ENCODE peak calls at places on chromosomes 6 and 20, in nine cellular contexts. P is gastrocnemius medialis, O is IMR-90, I is testis, U is stomach, G is A549, C is HCT116, E is ovary, L is adrenal gland. D is an unnamed sample.

GRCh38 chr6:84253380-84253779 is 25.9 kb upstream of the CEP162 start:
- DNase-seq in U (no peak), G (no peak), L (no peak), O (no peak), I (no peak), E (no peak), P (no peak), C (no peak), D (no peak)

GRCh38 chr6:74073896-74074295 is 377.9 kb downstream of the CD109 start:
- DNase-seq in L (no peak), O (peak), G (no peak), C (no peak), U (no peak), I (no peak), E (no peak), P (no peak), D (no peak)

GRCh38 chr6:109340811-109341210 is 41.5 kb downstream of the CD164 start:
- DNase-seq in L (no peak), I (no peak), U (no peak), O (no peak), G (no peak), P (no peak), E (no peak), C (no peak), D (no peak)

GRCh38 chr20:46683939-46684750 is 5.1 kb downstream of the TP53RK start:
- DNase-seq in L (peak), E (peak), G (no peak), I (peak), C (no peak), U (peak), P (no peak), O (peak), D (peak)

GRCh38 chr6:145539831-145540230 is 195.5 kb downstream of the EPM2A start:
- DNase-seq in I (no peak), P (no peak), L (no peak), U (no peak), G (no peak), E (no peak), O (peak), C (no peak), D (no peak)

GRCh38 chr6:82573200-82573972 is 209.8 kb downstream of the TPBG start:
- DNase-seq in E (no peak), U (no peak), P (no peak), L (no peak), C (no peak), G (no peak), O (no peak), I (no peak), D (no peak)

GRCh38 chr6:35253249-35253648 is 6.3 kb upstream of the ZNF76 start:
- DNase-seq in L (no peak), G (no peak), I (no peak), U (no peak), O (no peak), P (no peak), C (no peak), E (no peak), D (no peak)

GRCh38 chr6:93088675-93089575 is 330.4 kb downstream of the EPHA7 start:
- DNase-seq in L (no peak), O (no peak), P (no peak), U (no peak), E (no peak), C (no peak), I (no peak), G (no peak), D (no peak)

DNA sequence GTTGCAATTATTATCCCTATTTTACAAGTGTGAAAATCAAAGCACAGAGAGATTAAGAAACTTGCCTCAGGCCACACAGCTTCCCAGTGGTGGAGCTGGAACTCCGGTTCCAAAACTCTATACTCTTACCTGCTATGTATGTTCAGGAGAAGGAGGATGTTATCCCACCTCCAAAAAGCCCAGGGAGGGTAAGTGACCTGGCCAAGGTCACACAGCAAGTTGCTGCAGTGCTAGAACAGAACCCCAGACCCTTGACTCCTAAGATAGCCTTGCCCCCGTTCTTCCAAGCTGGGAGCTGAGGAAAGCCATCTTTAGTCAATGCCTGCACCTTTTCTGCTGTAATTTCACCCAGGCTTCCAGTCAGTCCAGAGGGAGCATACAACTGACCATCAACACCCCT is 42.3 kb downstream of the BPIFB1 start:
- DNase-seq in C (no peak), L (no peak), G (no peak), O (no peak), U (no peak), P (no peak), E (no peak), I (no peak), D (no peak)
- H3K4me3 ChIP-seq in C (no peak), L (no peak), G (no peak), O (no peak), U (no peak), P (no peak), E (no peak), I (no peak), D (no peak)

DNA sequence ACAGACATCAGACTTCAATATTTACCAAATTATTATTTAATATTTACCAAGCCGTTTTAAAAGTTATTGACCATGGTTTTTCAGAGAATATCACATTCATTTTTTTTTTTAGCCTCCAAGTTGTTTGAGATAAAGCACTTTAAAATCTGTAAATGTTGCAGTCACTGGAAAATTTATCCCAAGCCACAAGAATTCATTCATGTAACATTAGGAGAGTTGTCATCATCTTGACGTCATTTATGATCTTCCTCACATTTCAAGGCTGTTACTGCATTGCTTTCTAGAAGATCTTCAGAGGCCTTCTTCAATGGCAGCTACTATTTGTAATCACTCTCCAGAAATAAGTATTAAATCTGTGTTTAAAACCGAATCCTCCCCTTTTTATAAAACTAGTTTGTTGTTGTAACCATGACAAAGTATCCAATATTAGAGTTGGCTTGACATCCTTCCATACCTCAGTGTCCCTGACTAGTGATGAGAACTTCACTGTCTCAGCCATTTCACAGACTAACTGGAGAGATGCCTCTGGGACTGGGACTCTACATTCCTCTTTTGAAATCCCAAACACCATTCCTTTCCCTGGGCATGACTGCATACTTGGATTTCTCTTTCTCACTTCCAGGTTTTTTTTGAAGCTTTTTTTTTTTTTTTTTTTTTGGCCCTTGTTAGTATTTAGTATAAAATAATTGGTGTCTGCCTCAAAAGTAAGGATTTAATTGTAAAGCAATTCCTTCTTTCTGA is 100.1 kb downstream of the ZFAND3 start:
- DNase-seq in L (no peak), E (no peak), I (no peak), O (peak), G (no peak), P (no peak), C (no peak), U (no peak), D (no peak)
- TF ChIP-seq CTCF in L (no peak), E (no peak), I (no peak), O (no peak), G (no peak), P (no peak), C (no peak), U (no peak), D (no peak)

GRCh38 chr20:17940447-17940971 is 28.1 kb downstream of the SNX5 start:
- DNase-seq in G (no peak), E (no peak), O (no peak), P (no peak), L (no peak), C (no peak), U (no peak), I (no peak), D (no peak)
- TF ChIP-seq POLR2A in G (no peak), E (no peak), O (no peak), P (no peak), L (no peak), C (no peak), U (no peak), I (no peak), D (no peak)

GRCh38 chr6:38937839-38938613 is 110.6 kb upstream of the GLP1R start:
- DNase-seq in E (no peak), G (no peak), I (no peak), O (no peak), L (no peak), C (no peak), P (no peak), U (no peak), D (no peak)

GRCh38 chr6:38935051-38935450 is 113.5 kb upstream of the GLP1R start:
- DNase-seq in O (no peak), P (no peak), E (no peak), U (no peak), L (no peak), C (no peak), G (no peak), I (peak), D (no peak)

GRCh38 chr6:38942442-38942841 is 106.1 kb upstream of the GLP1R start:
- DNase-seq in O (no peak), E (no peak), I (no peak), U (no peak), P (no peak), C (no peak), G (no peak), L (no peak), D (no peak)

GRCh38 chr6:38943964-38944363 is 104.6 kb upstream of the GLP1R start:
- DNase-seq in E (no peak), C (no peak), P (no peak), I (no peak), G (no peak), L (no peak), O (no peak), U (no peak), D (no peak)

DNA sequence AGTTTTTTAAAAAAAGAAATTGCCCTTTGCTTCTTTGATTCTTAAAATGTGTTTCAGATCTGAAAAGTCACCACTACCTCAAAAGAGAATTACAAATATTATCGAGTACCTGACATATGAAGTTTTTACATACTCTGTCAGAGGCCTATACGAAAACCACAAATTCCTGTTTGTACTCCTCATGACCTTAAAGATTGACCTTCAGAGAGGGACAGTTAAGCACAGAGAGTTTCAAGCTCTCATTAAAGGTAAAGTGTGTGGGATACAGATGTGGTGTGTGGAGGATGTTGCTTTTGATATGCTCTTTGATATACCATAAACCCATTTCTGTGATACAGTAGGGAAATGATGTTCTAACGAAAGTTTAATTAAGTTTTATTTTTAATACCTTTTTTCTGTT is 109.8 kb upstream of the GLP1R start:
- DNase-seq in G (no peak), O (no peak), L (no peak), I (no peak), C (no peak), E (no peak), U (no peak), P (no peak), D (no peak)
- H3K4me3 ChIP-seq in G (no peak), O (no peak), L (no peak), I (no peak), C (no peak), E (no peak), U (no peak), P (no peak), D (no peak)

DNA sequence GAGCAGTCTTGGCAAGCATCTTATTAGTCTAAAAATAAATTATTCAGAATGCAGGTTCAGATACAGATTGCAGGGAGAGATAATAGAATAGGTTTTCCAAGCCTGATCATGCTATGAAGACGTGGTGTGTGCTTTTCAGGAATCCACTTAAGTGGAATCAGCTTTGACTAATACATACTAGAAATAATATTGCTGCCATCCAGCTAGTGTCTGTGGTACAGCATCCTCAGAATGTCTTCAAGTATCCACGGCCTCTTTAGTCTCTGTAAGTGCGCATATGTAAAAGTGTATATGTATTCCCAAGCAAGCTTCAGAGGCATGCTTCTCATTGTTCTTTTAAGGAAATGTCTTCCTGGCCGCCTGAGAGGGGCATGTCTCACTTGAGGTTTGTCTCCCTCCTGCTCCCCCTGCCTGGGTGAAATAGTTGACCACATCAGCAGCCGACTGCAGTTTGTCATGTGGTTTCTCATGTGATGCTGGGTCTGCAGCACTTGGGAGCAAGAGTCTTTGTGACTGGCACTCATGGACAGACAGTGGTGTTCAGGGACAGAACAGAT is 150.9 kb downstream of the PRL start:
- DNase-seq in C (no peak), I (peak), G (no peak), O (peak), L (peak), E (peak), U (no peak), P (no peak), D (peak)
- TF ChIP-seq CTCF in C (no peak), I (peak), G (no peak), O (peak), L (peak), E (no peak), U (no peak), P (no peak), D (no peak)

GRCh38 chr6:55901765-55902164 is 26.4 kb upstream of the BMP5 start:
- DNase-seq in E (no peak), U (no peak), C (no peak), I (no peak), L (no peak), O (no peak), P (no peak), G (no peak), D (no peak)

GRCh38 chr6:55892749-55893357 is 17.5 kb upstream of the BMP5 start:
- DNase-seq in U (no peak), P (no peak), C (no peak), I (no peak), L (no peak), O (peak), G (no peak), E (no peak), D (no peak)

GRCh38 chr6:55902796-55903195 is 27.4 kb upstream of the BMP5 start:
- DNase-seq in G (no peak), I (no peak), C (no peak), L (no peak), E (no peak), P (no peak), U (no peak), O (peak), D (no peak)

GRCh38 chr6:55895972-55896371 is 20.6 kb upstream of the BMP5 start:
- DNase-seq in U (no peak), E (no peak), C (no peak), O (no peak), I (no peak), L (no peak), P (no peak), G (no peak), D (no peak)

DNA sequence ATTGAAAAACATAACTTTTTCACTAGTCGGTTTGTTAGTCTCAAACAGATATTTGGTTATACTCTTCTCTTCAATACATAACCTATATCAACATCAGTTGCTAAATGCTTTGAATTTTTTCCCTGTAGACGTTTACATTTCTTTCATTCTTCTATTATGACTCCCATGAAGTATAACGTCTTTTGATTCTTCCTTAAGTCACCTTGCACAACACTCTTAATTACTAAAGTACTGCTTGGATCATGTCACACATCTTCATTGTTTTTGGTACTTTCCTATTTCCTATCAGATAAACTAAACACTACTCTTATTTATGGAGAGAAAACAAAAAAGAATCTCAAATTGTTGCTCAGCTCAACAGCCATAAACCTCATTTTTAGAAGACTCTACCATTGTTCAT is 23.0 kb upstream of the BMP5 start:
- DNase-seq in G (no peak), C (no peak), E (no peak), P (no peak), L (no peak), O (peak), I (no peak), U (no peak), D (no peak)
- TF ChIP-seq POLR2A in G (no peak), C (no peak), E (no peak), P (no peak), L (no peak), O (no peak), I (no peak), U (no peak), D (no peak)

DNA sequence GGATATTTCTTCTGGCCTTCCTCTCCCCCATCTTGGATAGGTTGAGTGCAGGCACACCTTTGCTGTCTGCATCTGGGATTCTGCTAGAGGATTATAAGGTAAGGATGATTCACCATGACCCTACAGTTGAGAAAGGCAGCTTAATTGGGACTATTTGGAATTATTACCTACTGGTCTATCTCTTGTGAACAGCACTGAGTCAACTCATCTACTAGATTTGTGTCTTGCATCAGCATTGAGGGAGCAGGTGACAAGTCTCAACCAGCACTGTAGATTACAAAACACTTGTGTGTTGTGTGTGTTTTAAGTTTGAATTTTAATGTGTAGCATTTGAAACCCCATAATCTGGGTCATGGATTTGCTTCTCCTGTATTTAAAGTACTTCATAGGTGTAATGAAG is 124.9 kb downstream of the JARID2 start:
- DNase-seq in G (no peak), U (no peak), L (no peak), I (no peak), C (no peak), E (no peak), O (no peak), P (no peak), D (no peak)
- H3K4me3 ChIP-seq in G (no peak), U (no peak), L (no peak), I (no peak), C (no peak), E (no peak), O (no peak), P (no peak), D (no peak)

D was measured in lower leg skin.